ENCODE peak calls at places on chromosomes 4 and X, in six cellular contexts. E is right lobe of liver, R is GM12878, T is K562, M is HCT116, Q is body of pancreas. W is an unnamed sample. For H3K9me3, the result is how much of the 10 kb centered on the place peaks cover.

GRCh38 chr4:159071178-159071968 is 31.5 kb upstream of the RAPGEF2 start:
- ATAC-seq in T (peak), R (no peak), E (peak), Q (peak), M (peak), W (no peak)

GRCh38 chrX:17527135-17527701 is 152.2 kb downstream of the NHS start:
- ATAC-seq in T (no peak), E (peak), M (no peak), R (no peak), Q (peak), W (peak)

GRCh38 chrX:135327299-135327698 is 18.0 kb downstream of the ETDC start:
- ATAC-seq in R (no peak), M (no peak), E (no peak), Q (no peak), T (no peak), W (no peak)

GRCh38 chr4:126071346-126072333 is 756.9 kb downstream of the FAT4 start:
- ATAC-seq in E (peak), R (no peak), Q (peak), T (no peak), M (no peak), W (no peak)

GRCh38 chr4:8641931-8642650 is 49.5 kb downstream of the CPZ start:
- ATAC-seq in M (no peak), T (no peak), Q (no peak), R (no peak), E (no peak), W (no peak)

GRCh38 chrX:68895339-68896250 is 66.8 kb downstream of the EFNB1 start:
- ATAC-seq in R (no peak), E (peak), T (no peak), Q (peak), M (no peak), W (peak)

GRCh38 chr4:75666299-75666698 is 6.9 kb downstream of the G3BP2 start:
- ATAC-seq in E (no peak), Q (no peak), T (no peak), R (no peak), M (no peak), W (no peak)

GRCh38 chr4:75658881-75659280 is 14.3 kb downstream of the G3BP2 start:
- ATAC-seq in M (no peak), R (no peak), Q (no peak), T (no peak), E (no peak), W (no peak)

GRCh38 chr4:76596713-76597112 is 161.7 kb downstream of the SHROOM3 start:
- ATAC-seq in M (no peak), E (peak), Q (no peak), T (no peak), R (no peak), W (no peak)

GRCh38 chr4:11259837-11260236 is 168.9 kb downstream of the HS3ST1 start:
- ATAC-seq in R (no peak), Q (no peak), T (no peak), M (no peak), E (no peak), W (no peak)

DNA sequence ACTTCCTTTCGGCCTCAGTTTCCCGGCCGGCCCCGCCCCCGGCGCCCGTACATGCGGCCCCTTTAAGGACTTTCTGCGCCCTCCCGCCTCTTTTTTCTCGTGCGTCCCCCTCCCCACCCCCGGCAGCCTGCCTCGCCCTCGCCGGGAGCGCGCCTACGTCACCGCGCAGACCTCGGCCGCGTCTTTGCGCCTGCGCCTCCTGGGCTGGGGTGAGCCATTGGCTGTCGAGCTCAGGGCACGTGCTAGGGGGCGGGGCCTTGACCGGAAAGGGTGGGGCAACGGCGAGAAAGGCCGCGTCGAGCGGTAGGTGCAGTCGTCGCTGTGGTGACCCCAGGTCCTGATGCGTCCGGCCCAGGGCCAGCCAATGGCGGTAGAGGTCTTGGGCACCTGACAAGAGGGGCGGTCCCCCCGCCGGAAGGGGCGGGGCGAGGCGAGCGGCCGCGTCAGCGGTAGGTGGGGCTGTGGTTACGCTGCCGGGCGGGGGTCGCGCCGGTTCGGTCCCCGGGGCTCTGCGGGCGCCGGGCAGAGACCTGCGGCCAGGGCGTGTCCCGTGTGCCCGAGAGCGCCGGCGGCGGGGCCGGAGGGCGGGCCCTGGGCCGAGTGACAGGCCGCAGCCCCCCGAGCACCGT is at the start of gene UVSSA:
- ATAC-seq in T (peak), M (peak), Q (peak), R (peak), E (peak), W (peak)
- TF ChIP-seq POLR2A in T (peak), M (no peak), Q (peak), R (no peak), E (peak), W (peak)

GRCh38 chrX:390459-390858 is 3.8 kb upstream of the PPP2R3B start:
- ATAC-seq in T (no peak), Q (no peak), M (no peak), R (no peak), E (no peak), W (no peak)
- H3K4me3 ChIP-seq in T (no peak), Q (no peak), M (no peak), R (no peak), E (no peak), W (no peak)

GRCh38 chrX:57406149-57406548 is 119.6 kb downstream of the FAAH2 start:
- ATAC-seq in Q (no peak), E (no peak), M (no peak), T (no peak), R (no peak), W (no peak)
- H3K9me3 ChIP-seq in Q (under half), E (under half), M (under half), T (under half), R (under half), W (under half)

DNA sequence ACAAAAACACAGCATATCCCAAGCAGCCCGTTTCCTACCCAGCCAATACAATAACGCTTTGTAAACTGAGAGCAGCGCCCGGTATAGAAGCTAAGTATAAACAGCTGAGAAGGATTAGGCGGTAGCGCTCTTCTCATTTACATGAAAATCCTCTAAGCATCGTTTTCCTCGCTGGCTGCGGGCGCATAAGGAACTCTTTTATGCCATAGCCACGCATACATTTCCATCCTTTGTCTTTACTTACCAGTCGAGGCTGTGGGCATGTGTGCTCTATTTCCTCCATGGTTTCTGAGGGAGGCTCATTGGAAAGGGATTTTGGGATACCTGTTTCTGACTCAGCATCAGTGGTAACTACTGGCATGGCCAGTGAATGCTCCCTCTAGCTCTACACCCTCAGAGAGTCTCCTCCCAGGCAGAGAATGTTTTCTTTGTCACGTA is 383 bp downstream of the PCYT1B start:
- ATAC-seq in R (peak), Q (no peak), E (peak), M (no peak), T (peak), W (peak)
- TF ChIP-seq POLR2A in R (no peak), Q (no peak), E (no peak), M (no peak), T (no peak), W (no peak)

GRCh38 chrX:100647739-100648138 is 3.7 kb downstream of the SRPX2 start:
- ATAC-seq in R (no peak), M (no peak), T (no peak), Q (no peak), E (no peak), W (no peak)

GRCh38 chrX:100649550-100650356 is 5.8 kb downstream of the SRPX2 start:
- ATAC-seq in M (no peak), T (no peak), E (peak), R (no peak), Q (peak), W (peak)

GRCh38 chrX:100648601-100649417 is 4.8 kb downstream of the SRPX2 start:
- ATAC-seq in R (no peak), T (no peak), E (peak), Q (peak), M (no peak), W (peak)

GRCh38 chrX:100645106-100645505 is 1.1 kb downstream of the SRPX2 start:
- ATAC-seq in T (no peak), R (no peak), Q (no peak), E (no peak), M (no peak), W (no peak)

GRCh38 chrX:100647095-100647494 is 3.1 kb downstream of the SRPX2 start:
- ATAC-seq in T (no peak), M (no peak), E (peak), R (no peak), Q (no peak), W (no peak)
- H3K4me3 ChIP-seq in T (no peak), M (no peak), E (no peak), R (no peak), Q (no peak), W (no peak)

GRCh38 chr4:63348735-63349673 is 1060.2 kb downstream of the TECRL start:
- ATAC-seq in T (no peak), E (peak), R (no peak), Q (peak), M (no peak), W (no peak)
- H3K9me3 ChIP-seq in T (under half), E (under half), R (under half), Q (under half), M (under half), W (under half)

DNA sequence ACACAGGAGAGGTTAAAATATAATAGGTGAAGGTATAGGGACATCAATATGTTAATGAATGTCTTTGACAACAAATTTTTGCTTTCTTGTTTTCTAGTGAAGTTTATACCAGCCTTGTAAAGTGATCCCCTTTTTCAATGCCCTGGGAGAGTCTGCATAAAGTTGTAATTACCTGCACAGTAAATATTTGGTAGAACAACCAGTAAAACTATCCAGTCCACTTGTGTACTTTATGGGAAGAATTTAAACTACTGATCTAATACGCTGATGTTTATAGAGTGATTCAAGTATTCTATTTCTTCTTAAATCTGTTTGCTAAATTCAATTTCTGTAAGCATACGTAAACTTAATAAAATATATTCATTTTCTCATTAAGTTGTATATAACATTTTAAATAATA is 103.3 kb downstream of the GPM6A start:
- ATAC-seq in Q (no peak), R (no peak), M (no peak), E (no peak), T (no peak), W (no peak)
- TF ChIP-seq POLR2A in Q (no peak), R (no peak), M (no peak), E (no peak), T (no peak), W (no peak)

GRCh38 chr4:119290598-119290997 is 31.3 kb downstream of the FABP2 start:
- ATAC-seq in M (no peak), T (no peak), Q (no peak), E (peak), R (no peak), W (no peak)

GRCh38 chr4:119286377-119287002 is 35.4 kb downstream of the FABP2 start:
- ATAC-seq in Q (peak), R (no peak), T (no peak), M (no peak), E (peak), W (no peak)

GRCh38 chr4:119281374-119281773 is 40.6 kb downstream of the FABP2 start:
- ATAC-seq in T (no peak), M (no peak), R (no peak), Q (no peak), E (no peak), W (no peak)

GRCh38 chr4:119289313-119289712 is 32.6 kb downstream of the FABP2 start:
- ATAC-seq in M (no peak), E (no peak), R (no peak), T (no peak), Q (no peak), W (no peak)

GRCh38 chr4:119284876-119285611 is 36.9 kb downstream of the FABP2 start:
- ATAC-seq in T (no peak), R (peak), M (no peak), E (peak), Q (peak), W (no peak)
- H3K4me3 ChIP-seq in T (no peak), R (peak), M (no peak), E (peak), Q (no peak), W (no peak)

GRCh38 chr4:109325698-109326097 is 23.2 kb upstream of the COL25A1 start:
- ATAC-seq in Q (no peak), T (no peak), R (peak), E (no peak), M (no peak), W (no peak)

GRCh38 chr4:109319684-109320083 is 17.2 kb upstream of the COL25A1 start:
- ATAC-seq in Q (no peak), M (no peak), T (no peak), E (no peak), R (peak), W (no peak)

GRCh38 chr4:109323348-109323747 is 20.9 kb upstream of the COL25A1 start:
- ATAC-seq in T (no peak), M (no peak), Q (no peak), E (no peak), R (no peak), W (no peak)

GRCh38 chr4:109319156-109319555 is 16.7 kb upstream of the COL25A1 start:
- ATAC-seq in M (no peak), E (no peak), Q (no peak), R (peak), T (no peak), W (no peak)

DNA sequence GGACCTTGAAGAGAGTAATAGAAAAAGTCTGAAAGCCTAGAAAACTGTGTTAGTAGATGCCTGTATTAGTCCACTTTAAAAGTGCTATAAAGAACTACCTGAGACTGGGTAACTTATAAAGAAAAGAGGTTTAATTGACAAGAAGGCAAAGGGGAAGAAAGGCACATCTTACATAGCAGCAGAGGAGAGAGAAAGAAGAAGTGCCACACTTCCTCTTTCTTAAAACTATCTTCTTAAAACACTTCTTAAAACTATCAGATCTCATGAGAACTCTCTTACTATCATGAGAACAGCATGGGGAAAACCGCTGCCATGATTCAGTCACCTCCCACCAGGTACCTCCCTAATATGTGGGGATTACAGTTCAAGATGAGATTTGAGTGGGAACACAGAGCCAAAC is 18.8 kb upstream of the COL25A1 start:
- ATAC-seq in R (peak), T (no peak), E (no peak), Q (no peak), M (no peak), W (no peak)
- H3K9me3 ChIP-seq in R (under half), T (under half), E (under half), Q (under half), M (under half), W (under half)

W was measured in gastroesophageal sphincter.